ENCODE peak calls at places on chromosomes 6 and 20, in eight cellular contexts. B, F, P, O, G, H, M and Q are unnamed samples. For H3K4me1, the result is how much of the 10 kb centered on the place peaks cover.

GRCh38 chr6:6686748-6687601 is 98.5 kb downstream of the LY86 start:
- DNase-seq in G (peak), M (peak), B (peak), O (peak), F (peak), P (peak), H (peak), Q (peak)

GRCh38 chr6:53297004-53297403 is 51.7 kb downstream of the ELOVL5 start:
- DNase-seq in F (no peak), P (no peak), B (no peak), G (no peak), O (no peak), M (no peak), H (no peak), Q (no peak)

GRCh38 chr6:13762648-13763441 is 51.2 kb upstream of the RANBP9 start:
- DNase-seq in M (peak), F (no peak), B (no peak), O (no peak), H (no peak), P (no peak), G (no peak), Q (no peak)

GRCh38 chr6:155710704-155711103 is 255.1 kb upstream of the NOX3 start:
- DNase-seq in G (no peak), B (no peak), M (no peak), P (no peak), F (no peak), O (no peak), H (no peak), Q (no peak)

GRCh38 chr6:124203812-124204167 is 400.1 kb downstream of the NKAIN2 start:
- DNase-seq in H (no peak), F (no peak), B (no peak), G (no peak), M (no peak), O (no peak), P (no peak), Q (no peak)

GRCh38 chr6:704037-704436 is 11.1 kb upstream of the EXOC2 start:
- DNase-seq in G (no peak), O (no peak), M (no peak), H (no peak), P (no peak), B (no peak), F (no peak), Q (no peak)

GRCh38 chr6:141413196-141413595 is 719.5 kb upstream of the GJE1 start:
- DNase-seq in F (no peak), B (no peak), P (no peak), O (no peak), G (no peak), M (no peak), H (no peak), Q (no peak)

GRCh38 chr6:54813901-54814300 is 32.7 kb upstream of the FAM83B start:
- DNase-seq in B (no peak), P (no peak), H (no peak), O (no peak), M (no peak), G (no peak), F (no peak), Q (no peak)

GRCh38 chr6:113901482-113901881 is 44.3 kb downstream of the MARCKS start:
- DNase-seq in F (no peak), B (no peak), P (no peak), O (no peak), H (no peak), G (no peak), M (no peak), Q (no peak)

GRCh38 chr6:167568407-167569024 is 243.6 kb downstream of the TTLL2 start:
- DNase-seq in G (no peak), M (no peak), B (no peak), O (no peak), P (peak), F (no peak), H (no peak), Q (no peak)

GRCh38 chr6:147251072-147251471 is 46.9 kb downstream of the STXBP5 start:
- DNase-seq in H (no peak), B (no peak), F (no peak), M (no peak), O (no peak), P (no peak), G (no peak), Q (no peak)

GRCh38 chr20:11919571-11919970 is 1.9 kb downstream of the BTBD3 start:
- DNase-seq in O (no peak), M (no peak), H (no peak), P (no peak), F (no peak), B (no peak), G (no peak), Q (no peak)

GRCh38 chr6:90186637-90187361 is 109.8 kb downstream of the BACH2 start:
- DNase-seq in P (no peak), G (no peak), H (no peak), B (no peak), O (no peak), F (no peak), M (no peak), Q (no peak)

GRCh38 chr20:14208956-14209355 is 128.5 kb downstream of the FLRT3 start:
- DNase-seq in P (no peak), G (no peak), B (no peak), M (no peak), O (no peak), H (no peak), F (no peak), Q (no peak)

GRCh38 chr20:9035129-9035528 is 33.8 kb upstream of the PLCB4 start:
- DNase-seq in G (no peak), F (no peak), H (peak), B (no peak), P (no peak), O (no peak), M (no peak), Q (no peak)

GRCh38 chr20:7571521-7572065 is 368.7 kb downstream of the HAO1 start:
- DNase-seq in F (no peak), O (no peak), G (no peak), B (no peak), P (no peak), M (no peak), H (no peak), Q (no peak)

GRCh38 chr6:60991427-60992028 is 1294.5 kb downstream of the KHDRBS2 start:
- DNase-seq in H (no peak), B (no peak), G (no peak), P (no peak), F (peak), O (no peak), M (no peak), Q (no peak)

GRCh38 chr20:60009826-60010616 is 51.8 kb downstream of the CDH26 start:
- DNase-seq in H (no peak), F (no peak), O (no peak), B (no peak), G (no peak), P (no peak), M (no peak), Q (no peak)

GRCh38 chr6:39493174-39493573 is 170.7 kb upstream of the KCNK16 start:
- DNase-seq in M (no peak), B (no peak), H (no peak), F (no peak), O (no peak), G (no peak), P (no peak), Q (no peak)

GRCh38 chr20:7627734-7628663 is 312.3 kb downstream of the HAO1 start:
- DNase-seq in B (no peak), P (no peak), O (no peak), M (no peak), H (no peak), F (no peak), G (no peak), Q (no peak)

GRCh38 chr6:291697-292505 is at the start of gene DUSP22:
- DNase-seq in F (peak), G (peak), H (peak), O (peak), B (peak), P (peak), M (peak), Q (peak)

GRCh38 chr6:146135167-146135566 is 106.3 kb downstream of the GRM1 start:
- DNase-seq in H (no peak), F (no peak), G (no peak), B (no peak), P (no peak), M (no peak), O (no peak), Q (no peak)

GRCh38 chr20:22495172-22495571 is 89.2 kb downstream of the FOXA2 start:
- DNase-seq in G (no peak), O (no peak), M (no peak), P (no peak), B (no peak), H (no peak), F (no peak), Q (no peak)

GRCh38 chr6:4584801-4585200 is 191.4 kb upstream of the CDYL start:
- DNase-seq in P (no peak), G (no peak), O (no peak), B (no peak), H (no peak), F (no peak), M (no peak), Q (no peak)

GRCh38 chr20:58993332-58994248 is 12.5 kb downstream of the NELFCD start:
- DNase-seq in F (peak), G (no peak), O (no peak), B (no peak), M (no peak), P (no peak), H (no peak), Q (no peak)

GRCh38 chr20:38081575-38081974 is 48.0 kb downstream of the RPRD1B start:
- DNase-seq in G (no peak), M (no peak), B (no peak), H (no peak), F (no peak), P (no peak), O (no peak), Q (no peak)

GRCh38 chr20:51563597-51564332 is 21.2 kb upstream of the NFATC2 start:
- DNase-seq in B (peak), P (no peak), O (peak), F (no peak), M (peak), H (peak), G (peak), Q (peak)

GRCh38 chr6:12467706-12468670 is 177.8 kb downstream of the EDN1 start:
- DNase-seq in B (no peak), P (no peak), F (no peak), G (no peak), H (no peak), O (no peak), M (no peak), Q (no peak)

GRCh38 chr6:12301009-12301408 is 10.8 kb downstream of the EDN1 start:
- DNase-seq in P (no peak), F (no peak), B (no peak), H (no peak), O (no peak), M (no peak), G (no peak), Q (no peak)

GRCh38 chr20:8464368-8464767 is 332.3 kb downstream of the PLCB1 start:
- DNase-seq in P (no peak), F (no peak), O (no peak), M (no peak), H (peak), B (peak), G (no peak), Q (no peak)

GRCh38 chr6:36029464-36029863 is 1.9 kb downstream of the MAPK14 start:
- DNase-seq in O (no peak), G (no peak), B (peak), P (no peak), F (no peak), M (no peak), H (peak), Q (no peak)

GRCh38 chr6:41655706-41656668 is 17.7 kb downstream of the MDFI start:
- DNase-seq in O (peak), M (no peak), P (no peak), F (peak), H (no peak), B (no peak), G (peak), Q (no peak)

GRCh38 chr20:427401-427800 is 19.3 kb downstream of the RBCK1 start:
- DNase-seq in B (no peak), G (no peak), O (no peak), F (no peak), M (no peak), P (no peak), H (no peak), Q (no peak)

GRCh38 chr20:2093200-2093781 is 8.3 kb upstream of the STK35 start:
- DNase-seq in G (no peak), F (no peak), H (peak), O (peak), P (peak), M (no peak), B (peak), Q (no peak)

GRCh38 chr20:12383770-12384304 is 466.1 kb downstream of the BTBD3 start:
- DNase-seq in P (no peak), M (no peak), O (no peak), H (no peak), G (no peak), F (no peak), B (no peak), Q (no peak)

GRCh38 chr20:38073307-38074010 is 39.9 kb downstream of the RPRD1B start:
- DNase-seq in G (no peak), F (no peak), P (no peak), H (peak), M (peak), B (peak), O (peak), Q (peak)

GRCh38 chr6:2127484-2127911 is 117.9 kb downstream of the GMDS start:
- DNase-seq in B (no peak), G (peak), M (peak), O (no peak), F (peak), H (no peak), P (peak), Q (no peak)

GRCh38 chr20:37758332-37758731 is 64.5 kb downstream of the CTNNBL1 start:
- DNase-seq in P (no peak), G (no peak), B (peak), M (no peak), O (peak), H (peak), F (no peak), Q (no peak)

GRCh38 chr6:88166901-88167624 is 916 bp upstream of the CNR1 start:
- DNase-seq in B (no peak), H (no peak), M (no peak), P (peak), G (no peak), F (peak), O (peak), Q (no peak)

GRCh38 chr6:2579789-2580570 is 170.7 kb downstream of the MYLK4 start:
- DNase-seq in G (no peak), O (no peak), H (no peak), F (no peak), P (no peak), M (peak), B (no peak), Q (no peak)

DNA sequence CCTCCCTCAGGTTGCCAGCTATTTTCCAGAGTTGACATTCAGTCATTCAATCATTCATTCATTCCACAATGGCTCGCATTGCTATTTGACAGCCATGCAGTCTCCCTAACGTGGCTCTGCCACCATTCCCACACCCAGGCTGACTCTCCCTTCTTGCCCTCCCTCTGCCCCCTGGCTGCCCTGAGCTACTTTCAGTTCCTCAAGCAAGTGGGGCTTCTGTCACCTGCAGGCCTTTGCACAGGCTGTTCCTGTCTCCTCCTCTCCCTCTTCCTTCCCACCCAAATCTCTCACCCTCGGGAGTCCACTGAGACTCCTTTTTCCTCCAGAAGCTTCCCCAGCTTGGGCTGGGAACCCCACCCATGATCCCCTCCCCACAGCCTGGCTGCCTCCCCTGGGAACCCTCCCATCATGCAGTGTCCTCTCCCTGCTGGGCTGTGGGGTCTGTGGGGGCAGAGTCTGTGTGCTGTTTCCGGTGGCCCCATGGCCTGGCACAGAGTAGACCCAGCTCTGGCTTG is 2.6 kb downstream of the PACSIN1 start:
- DNase-seq in M (no peak), P (peak), H (no peak), O (no peak), G (no peak), B (no peak), F (peak), Q (no peak)
- H3K4me3 ChIP-seq in M (no peak), P (no peak), H (no peak), O (no peak), G (no peak), B (no peak), F (no peak), Q (no peak)

DNA sequence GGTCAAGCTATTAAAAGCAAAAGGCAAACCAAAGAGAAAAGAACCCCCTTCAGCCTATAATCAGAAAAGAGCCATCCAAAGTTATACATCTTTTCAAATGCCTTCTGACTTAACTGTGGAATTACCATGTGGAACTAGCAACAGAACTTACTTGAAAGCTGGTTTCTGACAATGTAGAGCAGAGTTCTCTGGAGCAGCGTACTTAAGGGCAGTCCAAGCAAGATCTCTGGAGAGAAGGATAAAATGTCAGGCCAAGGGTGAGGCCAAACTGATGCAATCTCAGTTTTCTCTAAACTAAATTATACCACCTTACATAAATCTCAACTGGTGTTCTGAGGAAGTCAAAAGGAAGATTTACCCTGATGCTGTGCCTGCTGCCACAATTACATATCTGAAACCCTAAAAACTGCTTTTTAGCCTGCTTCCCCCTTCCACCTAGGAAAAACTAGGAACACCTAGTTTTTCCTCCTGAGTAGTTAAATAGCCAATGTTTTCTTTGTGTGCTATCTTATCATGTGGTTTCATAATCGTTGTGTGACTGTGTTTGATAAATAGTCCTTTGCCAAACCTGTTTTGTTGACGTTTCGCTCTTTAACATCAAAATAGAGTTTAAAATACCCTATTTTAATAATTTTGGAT is 28.0 kb downstream of the NCOA7 start:
- DNase-seq in B (no peak), P (no peak), G (no peak), M (no peak), H (no peak), O (no peak), F (no peak), Q (no peak)
- H3K4me1 ChIP-seq in B (half or more), P (under half), G (under half), M (half or more), H (under half), O (under half), F (half or more), Q (under half)

GRCh38 chr6:139374357-139375238 is at the start of gene CITED2:
- DNase-seq in O (peak), P (peak), G (peak), M (peak), B (peak), F (peak), H (peak), Q (peak)

GRCh38 chr6:139376054-139376355 is 1.6 kb upstream of the CITED2 start:
- DNase-seq in O (no peak), M (peak), P (no peak), F (no peak), H (no peak), G (no peak), B (no peak), Q (peak)

GRCh38 chr6:139373928-139374356 is 506 bp downstream of the CITED2 start:
- DNase-seq in F (no peak), M (no peak), G (no peak), O (no peak), P (no peak), H (no peak), B (no peak), Q (no peak)

GRCh38 chr6:139376604-139377218 is 2.3 kb upstream of the CITED2 start:
- DNase-seq in G (no peak), F (no peak), P (no peak), M (peak), O (no peak), H (peak), B (peak), Q (peak)

DNA sequence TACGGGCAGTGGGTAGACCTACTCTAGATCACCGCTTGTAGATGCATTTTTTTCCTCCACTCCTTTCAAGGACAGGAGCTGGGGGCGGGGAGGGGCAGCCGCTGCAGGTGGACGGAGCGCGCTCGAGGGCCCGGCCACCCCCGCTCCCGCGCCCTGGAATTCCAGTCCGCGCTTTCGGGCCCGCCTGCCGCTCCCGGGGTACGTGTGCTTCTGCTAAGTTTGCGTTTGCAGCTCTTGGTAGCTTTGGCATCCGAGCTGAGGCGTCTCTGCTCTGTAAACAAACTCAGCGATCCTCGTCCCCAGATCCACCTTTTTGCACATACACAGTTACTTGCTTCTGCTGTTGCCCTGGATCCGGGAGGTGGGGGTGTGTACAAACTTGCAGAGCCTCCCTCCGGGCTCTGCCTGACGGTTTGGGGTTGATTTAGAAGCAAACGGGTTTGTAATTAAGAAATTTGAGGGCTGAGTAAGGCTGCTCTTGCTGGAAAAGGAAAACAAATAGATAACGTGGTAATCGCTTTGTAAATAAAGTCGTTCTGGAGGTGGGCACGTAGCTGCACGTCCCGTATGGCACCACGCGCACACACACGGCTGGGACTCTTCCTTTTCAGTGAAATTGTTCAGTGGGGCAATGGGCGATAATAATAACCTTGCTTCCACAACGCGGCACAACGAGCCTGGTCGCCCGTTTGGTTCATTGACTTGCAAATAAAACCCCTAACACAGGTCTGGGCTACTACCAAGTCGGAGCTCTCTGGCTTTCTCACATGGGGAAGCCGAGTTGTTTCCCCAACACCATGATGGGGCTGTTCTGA is 998 bp upstream of the CITED2 start:
- DNase-seq in P (peak), M (peak), G (peak), F (peak), H (peak), B (peak), O (peak), Q (peak)
- TF ChIP-seq POLR2A in P (peak), M (peak), G (peak), F (peak), H (no peak), B (peak), O (peak), Q (peak)

DNA sequence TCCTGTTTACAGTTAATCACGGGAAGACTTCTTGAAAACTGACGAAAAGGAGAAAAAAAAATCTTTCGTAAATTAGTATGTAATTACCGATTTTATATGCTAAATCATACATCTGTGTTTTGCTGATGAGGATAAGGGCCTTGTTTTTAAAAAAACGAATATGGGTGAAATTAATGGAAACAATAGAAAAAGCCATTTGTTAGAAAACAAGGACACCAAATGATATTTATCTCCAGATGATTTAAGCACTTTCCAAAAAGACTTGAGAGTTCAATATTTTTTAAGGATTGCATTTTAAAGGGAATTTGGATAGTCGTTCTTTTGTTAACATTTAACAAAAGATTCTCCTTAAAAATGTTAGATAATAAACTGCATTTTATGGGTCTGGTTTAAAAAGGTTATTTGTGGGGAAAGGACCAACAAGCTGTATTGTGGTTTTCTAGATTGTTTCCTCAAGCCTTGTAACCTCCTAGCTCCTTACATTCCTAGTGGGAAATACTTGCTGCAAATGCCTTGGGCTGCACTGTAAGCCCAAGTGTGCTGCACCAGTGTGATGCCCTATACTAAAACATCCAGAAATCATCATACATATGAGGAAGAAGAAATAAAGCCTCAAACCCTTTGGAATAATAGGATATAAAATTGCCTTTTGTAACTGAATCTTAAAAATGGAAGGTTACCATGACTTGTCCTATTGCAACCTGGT is 1.5 kb upstream of the PHIP start:
- DNase-seq in G (no peak), B (no peak), F (no peak), P (no peak), H (no peak), M (no peak), O (no peak), Q (no peak)
- H3K4me3 ChIP-seq in G (peak), B (peak), F (peak), P (peak), H (peak), M (peak), O (peak), Q (peak)